ENCODE peak calls at places on chromosome 5, in five cellular contexts. S is heart right ventricle, B is GM20000, J is mucosa of descending colon, P is neural progenitor cell. N is an unnamed sample.

GRCh38 chr5:129905467-129906176 is 1.4 kb downstream of the CHSY3 start:
- DNase-seq in P (peak), S (no peak), J (peak), B (peak), N (peak)

GRCh38 chr5:158560170-158560569 is 539.5 kb downstream of the EBF1 start:
- DNase-seq in J (no peak), B (peak), S (peak), P (no peak), N (no peak)

GRCh38 chr5:35354751-35355150 is 124.5 kb upstream of the PRLR start:
- DNase-seq in P (no peak), B (no peak), S (no peak), J (no peak), N (no peak)

GRCh38 chr5:75405296-75405695 is 68.3 kb downstream of the HMGCR start:
- DNase-seq in B (no peak), J (no peak), P (no peak), S (no peak), N (no peak)

GRCh38 chr5:157924490-157924889 is 65.5 kb upstream of the CLINT1 start:
- DNase-seq in B (no peak), P (no peak), S (no peak), J (no peak), N (no peak)

GRCh38 chr5:157516626-157517325 is 56.8 kb downstream of the NIPAL4 start:
- DNase-seq in B (no peak), J (no peak), S (peak), P (no peak), N (no peak)

GRCh38 chr5:11851965-11852745 is 52.1 kb downstream of the CTNND2 start:
- DNase-seq in J (no peak), P (peak), B (no peak), S (no peak), N (no peak)

GRCh38 chr5:124746916-124747769 is 704 bp upstream of the ZNF608 start:
- DNase-seq in J (peak), B (no peak), P (peak), S (peak), N (peak)

GRCh38 chr5:54390015-54390414 is 65.5 kb upstream of the HSPB3 start:
- DNase-seq in P (no peak), B (no peak), J (peak), S (no peak), N (no peak)

GRCh38 chr5:139660916-139661814 is 13.0 kb downstream of the CXXC5 start:
- DNase-seq in J (peak), S (peak), P (peak), B (peak), N (peak)

GRCh38 chr5:125148706-125149105 is 402.3 kb upstream of the ZNF608 start:
- DNase-seq in B (no peak), J (no peak), S (no peak), P (no peak), N (no peak)

GRCh38 chr5:147613359-147613758 is 103.5 kb upstream of the DPYSL3 start:
- DNase-seq in J (no peak), P (no peak), S (no peak), B (no peak), N (no peak)

GRCh38 chr5:152638996-152639552 is 234.0 kb upstream of the NMUR2 start:
- DNase-seq in S (no peak), B (no peak), J (no peak), P (no peak), N (no peak)

GRCh38 chr5:157290981-157291711 is 25.2 kb downstream of the CYFIP2 start:
- DNase-seq in J (peak), B (peak), P (no peak), S (no peak), N (no peak)

GRCh38 chr5:177592905-177593304 is 902 bp downstream of the TMED9 start:
- DNase-seq in B (no peak), S (no peak), J (no peak), P (no peak), N (no peak)

GRCh38 chr5:133930061-133930823 is 38.2 kb downstream of the C5orf15 start:
- DNase-seq in J (peak), P (no peak), B (peak), S (no peak), N (no peak)

GRCh38 chr5:97135868-97136267 is 6.5 kb downstream of the LIX1 start:
- DNase-seq in J (no peak), P (no peak), S (no peak), B (no peak), N (no peak)

GRCh38 chr5:21693591-21693990 is 1159.6 kb downstream of the CDH12 start:
- DNase-seq in S (no peak), B (no peak), J (no peak), P (no peak), N (no peak)

GRCh38 chr5:142175039-142175438 is 66.5 kb downstream of the NDFIP1 start:
- DNase-seq in B (no peak), P (no peak), J (no peak), S (no peak), N (no peak)

GRCh38 chr5:98786178-98786853 is 12.9 kb downstream of the RGMB start:
- DNase-seq in J (no peak), S (no peak), P (no peak), B (no peak), N (no peak)

GRCh38 chr5:164504141-164504772 is 998.8 kb downstream of the MAT2B start:
- DNase-seq in S (no peak), J (peak), B (peak), P (peak), N (no peak)

GRCh38 chr5:172243302-172243701 is 40.3 kb downstream of the UBTD2 start:
- DNase-seq in J (no peak), B (no peak), S (no peak), P (no peak), N (no peak)

GRCh38 chr5:139148306-139148705 is 49.9 kb downstream of the SIL1 start:
- DNase-seq in S (no peak), B (no peak), J (no peak), P (no peak), N (no peak)

GRCh38 chr5:154189819-154190651 is 498 bp upstream of the GALNT10 start:
- DNase-seq in S (peak), B (peak), P (peak), J (peak), N (peak)

GRCh38 chr5:82295959-82296557 is 17.9 kb upstream of the RPS23 start:
- DNase-seq in J (no peak), P (no peak), S (no peak), B (no peak), N (no peak)

GRCh38 chr5:97131139-97131710 is 11.2 kb downstream of the LIX1 start:
- DNase-seq in J (no peak), P (no peak), S (no peak), B (no peak), N (no peak)

GRCh38 chr5:146906803-146907202 is 28.2 kb upstream of the PPP2R2B start:
- DNase-seq in J (no peak), S (no peak), P (peak), B (no peak), N (no peak)

GRCh38 chr5:82319977-82320376 is 41.8 kb upstream of the RPS23 start:
- DNase-seq in J (no peak), S (no peak), P (no peak), B (no peak), N (no peak)

GRCh38 chr5:168327019-168327421 is 35.6 kb downstream of the WWC1 start:
- DNase-seq in B (no peak), P (no peak), J (no peak), S (no peak), N (no peak)

GRCh38 chr5:126597156-126597555 is 2.1 kb upstream of the ALDH7A1 start:
- DNase-seq in J (no peak), S (no peak), B (no peak), P (no peak), N (no peak)

DNA sequence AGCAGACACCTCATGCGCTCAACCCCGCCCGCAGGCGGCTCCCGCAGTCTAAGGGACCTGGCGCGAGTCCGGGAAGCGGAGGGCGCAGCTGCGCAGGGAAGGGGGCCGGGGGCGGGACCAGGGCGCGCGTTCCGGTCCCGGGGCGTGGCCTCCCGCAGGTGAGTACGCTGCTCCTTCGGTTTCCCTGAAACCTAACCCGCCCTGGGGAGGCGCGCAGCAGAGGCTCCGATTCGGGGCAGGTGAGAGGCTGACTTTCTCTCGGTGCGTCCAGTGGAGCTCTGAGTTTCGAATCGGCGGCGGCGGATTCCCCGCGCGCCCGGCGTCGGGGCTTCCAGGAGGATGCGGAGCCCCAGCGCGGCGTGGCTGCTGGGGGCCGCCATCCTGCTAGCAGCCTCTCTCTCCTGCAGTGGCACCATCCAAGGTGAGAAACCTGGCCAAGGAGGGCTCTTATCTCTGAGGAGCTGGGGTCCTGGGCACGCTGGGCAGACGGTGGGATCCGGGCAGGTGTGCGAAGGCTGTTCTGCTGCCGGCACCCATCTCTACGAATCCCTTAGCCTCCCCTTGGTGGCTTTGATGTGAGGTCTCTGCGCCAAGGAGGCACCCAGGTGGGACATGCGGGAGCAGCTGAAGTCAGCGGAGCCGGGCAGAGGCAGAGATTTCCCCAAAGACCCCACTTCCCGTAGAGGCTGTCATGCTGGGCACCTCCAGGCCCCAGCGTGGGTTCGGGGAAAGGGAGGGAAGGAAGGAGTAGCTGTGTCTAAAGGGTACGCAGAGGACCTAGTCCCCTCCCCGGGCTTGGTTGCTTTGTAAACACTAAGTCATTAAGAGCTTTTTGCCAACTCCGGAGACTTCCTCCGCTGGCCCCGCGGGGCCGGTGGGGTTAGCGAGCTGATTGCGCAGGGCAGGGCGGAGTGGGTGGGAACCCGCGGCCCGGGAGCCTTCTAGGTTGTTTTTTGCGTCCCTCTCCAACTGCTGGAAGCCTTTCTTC is at the start of gene F2RL1:
- DNase-seq in S (peak), P (peak), J (peak), B (no peak), N (peak)
- TF ChIP-seq CTCF in S (no peak), P (no peak), J (no peak), B (no peak), N (no peak)

GRCh38 chr5:53123702-53124101 is 14.1 kb upstream of the MOCS2 start:
- DNase-seq in P (no peak), B (no peak), J (no peak), S (no peak), N (no peak)
- TF ChIP-seq CTCF in P (peak), B (no peak), J (no peak), S (no peak), N (no peak)

GRCh38 chr5:180639287-180639686 is 10.1 kb downstream of the FLT4 start:
- DNase-seq in J (no peak), B (no peak), P (no peak), S (no peak), N (no peak)
- TF ChIP-seq CTCF in J (no peak), B (no peak), P (no peak), S (no peak), N (no peak)

DNA sequence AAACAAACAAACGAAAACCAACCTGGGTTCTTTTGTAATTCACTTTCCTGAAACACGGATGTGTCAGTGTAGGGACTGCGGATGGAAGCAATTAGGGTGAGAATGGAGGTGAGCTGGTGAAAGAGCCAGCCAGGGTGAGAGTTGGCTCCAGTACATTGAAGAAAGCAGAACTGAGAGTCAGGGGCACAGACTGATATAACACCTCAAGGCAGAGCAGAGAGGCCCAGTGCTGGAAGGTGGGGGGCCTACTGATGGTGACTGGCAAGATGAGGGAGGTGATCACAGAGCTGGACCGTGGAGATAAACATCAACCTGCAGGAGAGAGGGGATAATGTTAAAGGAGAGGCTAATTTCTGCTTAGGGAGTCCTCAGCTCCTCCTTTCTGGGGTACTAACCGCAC is 221.1 kb downstream of the MAN2A1 start:
- DNase-seq in S (no peak), J (no peak), B (no peak), P (no peak), N (no peak)
- TF ChIP-seq CTCF in S (no peak), J (no peak), B (no peak), P (no peak), N (no peak)